ENCODE peak calls at places on chromosomes 3 and 15, in five cellular contexts. H, Q, B, T and X are unnamed samples.

GRCh38 chr3:195268608-195269309 is 2.2 kb downstream of the XXYLT1 start:
- DNase-seq in H (no peak), Q (no peak), B (no peak), T (no peak), X (no peak)

GRCh38 chr3:61908344-61908743 is 347.0 kb downstream of the PTPRG start:
- DNase-seq in H (no peak), Q (no peak), B (no peak), T (no peak), X (no peak)

GRCh38 chr3:179256813-179257212 is 5.9 kb upstream of the KCNMB3 start:
- DNase-seq in H (no peak), Q (no peak), B (no peak), T (no peak), X (no peak)

GRCh38 chr15:36407647-36408046 is 171.8 kb upstream of the CDIN1 start:
- DNase-seq in H (no peak), Q (no peak), B (no peak), T (no peak), X (no peak)

GRCh38 chr3:57011022-57011421 is 49.4 kb upstream of the SPATA12 start:
- DNase-seq in H (no peak), Q (no peak), B (no peak), T (no peak), X (no peak)

GRCh38 chr15:93420477-93420876 is 331.5 kb upstream of the RGMA start:
- DNase-seq in H (no peak), Q (no peak), B (no peak), T (no peak), X (no peak)

GRCh38 chr15:91801836-91802534 is 51.5 kb upstream of the SLCO3A1 start:
- DNase-seq in H (no peak), Q (no peak), B (no peak), T (no peak), X (no peak)

GRCh38 chr15:78182821-78183220 is 33.7 kb downstream of the IDH3A start:
- DNase-seq in H (no peak), Q (no peak), B (no peak), T (no peak), X (no peak)

GRCh38 chr3:16249336-16249735 is 15.4 kb downstream of the DPH3 start:
- DNase-seq in H (no peak), Q (no peak), B (no peak), T (no peak), X (peak)

GRCh38 chr15:40902605-40903561 is 8.6 kb downstream of the VPS18 start:
- DNase-seq in H (no peak), Q (no peak), B (peak), T (no peak), X (peak)

GRCh38 chr3:137692803-137693431 is 71.2 kb upstream of the SOX14 start:
- DNase-seq in H (no peak), Q (peak), B (no peak), T (no peak), X (peak)

GRCh38 chr3:23206371-23206770 is 3.2 kb downstream of the UBE2E2 start:
- DNase-seq in H (no peak), Q (no peak), B (no peak), T (no peak), X (no peak)

GRCh38 chr3:52089691-52090090 is 33.3 kb upstream of the DUSP7 start:
- DNase-seq in H (no peak), Q (no peak), B (no peak), T (no peak), X (no peak)